ENCODE peak calls at places on chromosomes 6 and 20, in eight cellular contexts. One of them, this sample, is unnamed.

GRCh38 chr20:44111712-44112335 is 75.2 kb downstream of the JPH2 start:
- DNase-seq in ascending aorta: no peak
- DNase-seq in pons: no peak
- DNase-seq in choroid plexus epithelial cell: peak
- DNase-seq in stimulated activated CD4-positive, alpha-beta T cell treated with anti-CD3 and anti-CD28 coated beads, Interleukin-4, amount 100 ng/mL, for 24 hours: no peak
- DNase-seq in stimulated activated naive CD8-positive, alpha-beta T cell treated with anti-CD3 and anti-CD28 coated beads, Interleukin-15, amount 100 ng/mL, for 72 hours: no peak
- DNase-seq in AG08396: peak
- DNase-seq in fibroblast of pulmonary artery: peak
- DNase-seq in this sample: no peak

GRCh38 chr6:110999634-111000270 is 17.9 kb downstream of the RPF2 start:
- DNase-seq in pons: peak
- DNase-seq in AG08396: peak
- DNase-seq in choroid plexus epithelial cell: peak
- DNase-seq in stimulated activated naive CD8-positive, alpha-beta T cell treated with anti-CD3 and anti-CD28 coated beads, Interleukin-15, amount 100 ng/mL, for 72 hours: no peak
- DNase-seq in stimulated activated CD4-positive, alpha-beta T cell treated with anti-CD3 and anti-CD28 coated beads, Interleukin-4, amount 100 ng/mL, for 24 hours: no peak
- DNase-seq in ascending aorta: no peak
- DNase-seq in fibroblast of pulmonary artery: peak
- DNase-seq in this sample: no peak

GRCh38 chr6:906920-907319 is 214.0 kb upstream of the EXOC2 start:
- DNase-seq in AG08396: no peak
- DNase-seq in fibroblast of pulmonary artery: no peak
- DNase-seq in stimulated activated CD4-positive, alpha-beta T cell treated with anti-CD3 and anti-CD28 coated beads, Interleukin-4, amount 100 ng/mL, for 24 hours: no peak
- DNase-seq in pons: no peak
- DNase-seq in choroid plexus epithelial cell: peak
- DNase-seq in stimulated activated naive CD8-positive, alpha-beta T cell treated with anti-CD3 and anti-CD28 coated beads, Interleukin-15, amount 100 ng/mL, for 72 hours: no peak
- DNase-seq in ascending aorta: no peak
- DNase-seq in this sample: no peak

GRCh38 chr6:125267806-125268523 is 33.8 kb downstream of the HDDC2 start:
- DNase-seq in ascending aorta: no peak
- DNase-seq in stimulated activated CD4-positive, alpha-beta T cell treated with anti-CD3 and anti-CD28 coated beads, Interleukin-4, amount 100 ng/mL, for 24 hours: no peak
- DNase-seq in stimulated activated naive CD8-positive, alpha-beta T cell treated with anti-CD3 and anti-CD28 coated beads, Interleukin-15, amount 100 ng/mL, for 72 hours: no peak
- DNase-seq in pons: no peak
- DNase-seq in AG08396: no peak
- DNase-seq in fibroblast of pulmonary artery: peak
- DNase-seq in choroid plexus epithelial cell: peak
- DNase-seq in this sample: no peak

GRCh38 chr6:134516582-134516981 is 198.7 kb upstream of the SGK1 start:
- DNase-seq in AG08396: no peak
- DNase-seq in stimulated activated CD4-positive, alpha-beta T cell treated with anti-CD3 and anti-CD28 coated beads, Interleukin-4, amount 100 ng/mL, for 24 hours: no peak
- DNase-seq in pons: no peak
- DNase-seq in ascending aorta: no peak
- DNase-seq in choroid plexus epithelial cell: peak
- DNase-seq in stimulated activated naive CD8-positive, alpha-beta T cell treated with anti-CD3 and anti-CD28 coated beads, Interleukin-15, amount 100 ng/mL, for 72 hours: no peak
- DNase-seq in fibroblast of pulmonary artery: peak
- DNase-seq in this sample: no peak

GRCh38 chr20:37564388-37565133 is 36.9 kb upstream of the BLCAP start:
- DNase-seq in AG08396: peak
- DNase-seq in choroid plexus epithelial cell: peak
- DNase-seq in stimulated activated CD4-positive, alpha-beta T cell treated with anti-CD3 and anti-CD28 coated beads, Interleukin-4, amount 100 ng/mL, for 24 hours: peak
- DNase-seq in ascending aorta: no peak
- DNase-seq in stimulated activated naive CD8-positive, alpha-beta T cell treated with anti-CD3 and anti-CD28 coated beads, Interleukin-15, amount 100 ng/mL, for 72 hours: peak
- DNase-seq in fibroblast of pulmonary artery: peak
- DNase-seq in pons: no peak
- DNase-seq in this sample: no peak

GRCh38 chr6:18148304-18149025 is 6.4 kb downstream of the TPMT start:
- DNase-seq in choroid plexus epithelial cell: peak
- DNase-seq in pons: no peak
- DNase-seq in stimulated activated CD4-positive, alpha-beta T cell treated with anti-CD3 and anti-CD28 coated beads, Interleukin-4, amount 100 ng/mL, for 24 hours: no peak
- DNase-seq in AG08396: peak
- DNase-seq in fibroblast of pulmonary artery: peak
- DNase-seq in stimulated activated naive CD8-positive, alpha-beta T cell treated with anti-CD3 and anti-CD28 coated beads, Interleukin-15, amount 100 ng/mL, for 72 hours: no peak
- DNase-seq in ascending aorta: no peak
- DNase-seq in this sample: no peak

GRCh38 chr6:21437583-21437982 is 156.0 kb upstream of the SOX4 start:
- DNase-seq in pons: no peak
- DNase-seq in ascending aorta: no peak
- DNase-seq in AG08396: no peak
- DNase-seq in stimulated activated naive CD8-positive, alpha-beta T cell treated with anti-CD3 and anti-CD28 coated beads, Interleukin-15, amount 100 ng/mL, for 72 hours: no peak
- DNase-seq in fibroblast of pulmonary artery: no peak
- DNase-seq in stimulated activated CD4-positive, alpha-beta T cell treated with anti-CD3 and anti-CD28 coated beads, Interleukin-4, amount 100 ng/mL, for 24 hours: no peak
- DNase-seq in choroid plexus epithelial cell: no peak
- DNase-seq in this sample: no peak

GRCh38 chr20:3115190-3116107 is 30.9 kb upstream of the AVP start:
- DNase-seq in choroid plexus epithelial cell: peak
- DNase-seq in stimulated activated naive CD8-positive, alpha-beta T cell treated with anti-CD3 and anti-CD28 coated beads, Interleukin-15, amount 100 ng/mL, for 72 hours: no peak
- DNase-seq in AG08396: peak
- DNase-seq in stimulated activated CD4-positive, alpha-beta T cell treated with anti-CD3 and anti-CD28 coated beads, Interleukin-4, amount 100 ng/mL, for 24 hours: peak
- DNase-seq in pons: peak
- DNase-seq in ascending aorta: no peak
- DNase-seq in fibroblast of pulmonary artery: peak
- DNase-seq in this sample: peak